ENCODE peak calls at places on chromosomes 6 and 20, in four cellular contexts. X, V, U and D are unnamed samples.

GRCh38 chr6:90646936-90647335 is 60.1 kb upstream of the MAP3K7 start:
- DNase-seq in V (no peak), X (no peak), U (no peak), D (no peak)

GRCh38 chr6:144195671-144196070 is 45.4 kb downstream of the STX11 start:
- DNase-seq in U (peak), V (no peak), X (no peak), D (no peak)

GRCh38 chr20:32972181-32973076 is 31.8 kb downstream of the SUN5 start:
- DNase-seq in X (no peak), U (no peak), V (no peak), D (peak)

GRCh38 chr6:148771896-148772554 is 25.2 kb downstream of the UST start:
- DNase-seq in X (no peak), U (no peak), V (no peak), D (no peak)

GRCh38 chr6:109304284-109305015 is 77.8 kb downstream of the CD164 start:
- DNase-seq in X (no peak), V (no peak), U (no peak), D (no peak)

GRCh38 chr6:156454867-156455266 is 322.3 kb upstream of the ARID1B start:
- DNase-seq in X (no peak), U (no peak), V (no peak), D (no peak)

GRCh38 chr6:128505603-128506002 is 14.8 kb downstream of the PTPRK start:
- DNase-seq in V (no peak), U (no peak), X (no peak), D (no peak)

GRCh38 chr6:37324131-37325033 is 29.4 kb upstream of the RNF8 start:
- DNase-seq in X (no peak), V (no peak), U (no peak), D (no peak)

GRCh38 chr6:125102411-125102810 is 51.2 kb upstream of the TPD52L1 start:
- DNase-seq in U (no peak), V (no peak), X (no peak), D (no peak)

GRCh38 chr6:3458706-3459421 is 2.0 kb upstream of the SLC22A23 start:
- DNase-seq in U (no peak), V (no peak), X (no peak), D (no peak)

GRCh38 chr6:167907837-167908681 is 81.3 kb downstream of the AFDN start:
- DNase-seq in X (no peak), V (no peak), U (peak), D (no peak)

GRCh38 chr6:19712012-19712688 is 125.0 kb upstream of the ID4 start:
- DNase-seq in U (peak), V (no peak), X (no peak), D (no peak)

DNA sequence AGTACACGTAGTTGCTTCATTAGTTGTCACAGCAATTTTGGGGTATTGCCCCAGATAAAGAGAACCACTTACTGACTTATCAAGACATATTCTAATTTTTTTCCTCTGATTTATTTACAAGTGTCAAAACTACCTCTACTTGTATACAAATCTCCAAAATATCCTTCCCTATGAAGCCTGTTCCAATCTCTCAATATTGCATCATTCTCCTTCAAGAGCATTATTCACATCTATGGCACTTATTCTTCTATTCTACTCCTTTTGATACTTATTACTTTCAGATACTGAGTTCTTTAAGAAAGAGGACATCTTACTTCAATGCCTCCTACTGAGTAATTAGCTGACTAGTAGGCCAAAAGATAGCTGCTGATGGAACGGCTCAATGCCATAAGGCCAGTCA is 105.2 kb downstream of the SMLR1 start:
- DNase-seq in U (no peak), X (no peak), V (no peak), D (no peak)
- H3K27ac ChIP-seq in U (peak), X (no peak), V (no peak), D (no peak)

GRCh38 chr6:35046862-35047261 is 94.3 kb downstream of the TCP11 start:
- DNase-seq in X (no peak), V (no peak), U (no peak), D (no peak)

GRCh38 chr6:35047265-35048011 is 93.7 kb downstream of the TCP11 start:
- DNase-seq in U (no peak), X (no peak), V (no peak), D (no peak)

GRCh38 chr6:35044145-35044745 is 96.9 kb downstream of the TCP11 start:
- DNase-seq in V (no peak), X (peak), U (no peak), D (no peak)

GRCh38 chr6:35044771-35045275 is 96.3 kb downstream of the TCP11 start:
- DNase-seq in V (no peak), U (no peak), X (no peak), D (no peak)

DNA sequence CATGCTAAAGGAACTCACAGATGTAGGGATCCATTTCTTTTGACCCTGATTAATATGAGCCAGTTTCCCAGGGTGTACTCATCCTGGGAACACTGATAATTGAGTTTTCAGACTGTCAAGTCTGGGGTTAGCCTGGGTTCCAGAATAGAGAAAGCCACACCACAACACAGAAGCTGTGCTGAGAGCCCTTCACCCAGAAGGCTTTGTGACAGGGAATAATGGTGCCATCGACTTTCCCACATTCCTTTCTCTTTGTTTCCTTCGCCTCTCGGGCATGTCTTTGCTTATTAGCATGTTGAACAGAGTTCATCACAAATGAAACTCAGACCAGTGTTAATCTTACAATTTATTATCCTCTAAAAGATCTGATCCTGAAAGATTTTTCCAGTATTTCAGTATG is 95.0 kb downstream of the TCP11 start:
- DNase-seq in U (no peak), X (peak), V (no peak), D (no peak)
- H3K4me3 ChIP-seq in U (no peak), X (no peak), V (no peak), D (no peak)

GRCh38 chr20:50335105-50335504 is 144.5 kb downstream of the CEBPB start:
- DNase-seq in X (peak), V (no peak), U (peak), D (no peak)
- H3K27ac ChIP-seq in X (no peak), V (no peak), U (peak), D (no peak)

DNA sequence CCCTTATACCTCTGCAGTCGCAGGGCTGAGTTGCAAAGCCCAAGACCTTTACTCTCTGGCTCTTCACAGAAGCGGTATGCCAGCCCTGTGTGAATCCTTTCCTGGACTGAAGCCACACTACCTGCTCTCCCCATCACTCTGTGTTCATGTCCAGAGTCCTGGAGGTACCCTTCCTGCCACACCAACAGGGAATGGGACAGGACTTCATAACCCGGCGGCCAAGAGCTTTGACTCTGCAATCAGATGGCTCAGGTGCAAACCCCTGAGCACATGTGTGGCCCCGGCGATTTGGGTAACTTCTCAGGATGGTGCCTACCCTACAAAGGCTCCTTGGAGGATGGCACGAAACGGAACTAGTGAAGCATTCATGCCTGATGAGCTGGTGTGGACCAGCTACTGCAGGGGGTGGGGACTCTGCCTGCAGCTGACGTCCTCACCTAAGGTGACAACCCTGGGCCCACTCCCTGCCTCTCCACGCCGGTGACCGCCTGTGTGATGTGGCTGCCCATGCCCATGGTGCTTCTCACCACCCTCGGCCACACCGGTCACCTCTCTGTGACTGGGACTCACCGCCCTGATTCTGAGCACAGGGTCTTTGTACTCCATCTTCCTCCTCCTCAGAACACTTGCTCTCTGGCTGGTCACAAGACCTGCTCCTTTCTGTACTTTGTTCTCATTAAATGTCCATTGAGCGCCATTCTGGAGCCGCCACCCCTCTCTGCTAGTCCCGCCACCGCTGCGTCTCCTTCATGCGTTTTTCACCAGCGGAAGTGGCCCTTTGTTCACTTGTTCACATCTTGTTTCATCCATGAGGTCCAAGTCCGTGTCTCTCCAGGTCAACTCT is 116.7 kb downstream of the SULF2 start:
- DNase-seq in V (no peak), U (no peak), X (no peak), D (no peak)
- H3K4me3 ChIP-seq in V (no peak), U (no peak), X (no peak), D (no peak)

GRCh38 chr6:16354692-16355091 is 116.3 kb downstream of the GMPR start:
- DNase-seq in U (no peak), X (no peak), V (no peak), D (no peak)

GRCh38 chr6:16352821-16353438 is 114.5 kb downstream of the GMPR start:
- DNase-seq in U (no peak), V (no peak), X (no peak), D (no peak)

GRCh38 chr6:16355238-16355637 is 116.9 kb downstream of the GMPR start:
- DNase-seq in U (no peak), X (no peak), V (no peak), D (no peak)

GRCh38 chr6:16358531-16359138 is 120.2 kb downstream of the GMPR start:
- DNase-seq in X (no peak), V (no peak), U (no peak), D (no peak)

GRCh38 chr6:16355699-16356481 is 117.5 kb downstream of the GMPR start:
- DNase-seq in U (peak), X (no peak), V (no peak), D (no peak)
- H3K27ac ChIP-seq in U (peak), X (no peak), V (no peak), D (no peak)

GRCh38 chr6:26575494-26575939 is 21.2 kb upstream of the ABT1 start:
- DNase-seq in U (peak), V (no peak), X (peak), D (no peak)
- H3K4me3 ChIP-seq in U (no peak), V (no peak), X (peak), D (no peak)

DNA sequence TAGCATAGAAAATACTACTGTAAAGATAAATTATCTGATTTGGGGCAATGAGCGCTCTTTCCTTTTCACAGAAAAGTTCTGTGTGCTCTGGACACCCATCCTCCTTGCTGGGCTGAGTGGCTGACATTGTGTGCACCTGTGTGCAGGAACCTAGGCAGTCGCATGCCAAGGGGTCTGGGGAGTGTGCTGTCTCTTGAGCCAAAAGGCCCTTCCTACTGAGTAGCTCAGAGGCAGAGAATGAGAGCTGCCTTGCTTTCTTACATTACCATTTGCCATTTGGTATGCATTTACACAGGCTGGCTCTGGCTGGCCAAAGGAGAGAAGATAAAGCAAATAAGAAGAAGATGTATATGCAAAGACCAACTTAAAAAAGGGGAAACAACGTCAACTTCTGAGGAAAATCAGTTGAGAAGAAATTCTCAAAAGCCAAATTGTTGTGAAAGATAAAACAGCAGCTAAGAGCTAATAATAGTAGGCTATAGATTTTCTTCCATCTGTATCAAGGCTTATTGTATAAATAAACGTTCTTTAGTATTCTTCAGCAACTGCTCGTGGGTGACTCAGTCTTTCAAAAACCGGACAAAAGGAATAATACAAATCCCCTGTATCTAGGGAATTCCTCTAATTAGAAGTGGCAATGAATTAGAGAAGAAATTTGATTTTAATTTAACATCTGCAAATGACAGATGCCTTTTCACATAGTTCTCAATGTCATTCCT is 121.9 kb downstream of the INSM1 start:
- DNase-seq in V (no peak), X (peak), U (no peak), D (no peak)
- H3K27ac ChIP-seq in V (no peak), X (no peak), U (no peak), D (no peak)

DNA sequence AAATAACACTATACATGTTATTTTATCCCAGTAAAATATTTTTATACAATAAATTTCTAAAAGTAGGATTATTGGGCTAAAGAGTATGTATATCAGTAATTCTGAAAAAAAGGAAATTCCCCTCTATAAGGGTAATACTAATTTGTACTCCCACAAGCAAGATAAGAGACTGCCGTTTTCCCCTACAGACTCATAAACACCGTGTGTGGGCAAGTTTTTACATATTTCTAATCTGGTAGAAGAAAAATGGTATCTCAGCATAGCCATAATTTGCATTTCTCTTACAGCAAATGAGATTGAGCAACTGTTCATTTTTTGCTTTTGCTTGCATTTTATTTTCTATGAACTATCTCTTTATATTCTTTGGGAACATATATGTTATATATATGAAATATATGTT is 26.0 kb upstream of the MYMX start:
- DNase-seq in X (no peak), V (no peak), U (no peak), D (no peak)
- H3K4me3 ChIP-seq in X (no peak), V (no peak), U (no peak), D (no peak)